ENCODE peak calls at places on chromosomes 11 and 22, in ten cellular contexts. One of them, this sample, is unnamed. For H3K27me3, the result is how much of the 10 kb centered on the place peaks cover.

GRCh38 chr11:1179641-1180040 is 21.9 kb downstream of the MUC5AC start:
- DNase-seq in GM23338: no peak
- DNase-seq in PC-9: no peak
- DNase-seq in left ventricle myocardium inferior: peak
- DNase-seq in mesenchymal stem cell: no peak
- DNase-seq in BE2C: no peak
- DNase-seq in H7: no peak
- DNase-seq in adipocyte: no peak
- DNase-seq in AG04450: no peak
- DNase-seq in fibroblast of lung: no peak
- DNase-seq in this sample: peak

GRCh38 chr11:133835258-133836075 is 9.8 kb downstream of the SPATA19 start:
- DNase-seq in left ventricle myocardium inferior: no peak
- DNase-seq in H7: peak
- DNase-seq in mesenchymal stem cell: peak
- DNase-seq in PC-9: peak
- DNase-seq in AG04450: no peak
- DNase-seq in BE2C: peak
- DNase-seq in adipocyte: peak
- DNase-seq in GM23338: peak
- DNase-seq in fibroblast of lung: peak
- DNase-seq in this sample: no peak

GRCh38 chr11:98587884-98588283 is 432.9 kb upstream of the CNTN5 start:
- DNase-seq in adipocyte: no peak
- DNase-seq in BE2C: no peak
- DNase-seq in AG04450: no peak
- DNase-seq in PC-9: no peak
- DNase-seq in H7: no peak
- DNase-seq in left ventricle myocardium inferior: no peak
- DNase-seq in GM23338: no peak
- DNase-seq in fibroblast of lung: no peak
- DNase-seq in mesenchymal stem cell: no peak
- DNase-seq in this sample: no peak

GRCh38 chr22:33853200-33854097 is 66.8 kb downstream of the LARGE1 start:
- DNase-seq in fibroblast of lung: peak
- DNase-seq in AG04450: no peak
- DNase-seq in mesenchymal stem cell: peak
- DNase-seq in BE2C: no peak
- DNase-seq in left ventricle myocardium inferior: peak
- DNase-seq in PC-9: peak
- DNase-seq in H7: peak
- DNase-seq in adipocyte: peak
- DNase-seq in GM23338: peak
- DNase-seq in this sample: no peak

GRCh38 chr11:62599909-62600308 is 1.8 kb downstream of the MTA2 start:
- DNase-seq in mesenchymal stem cell: no peak
- DNase-seq in AG04450: no peak
- DNase-seq in adipocyte: no peak
- DNase-seq in PC-9: no peak
- DNase-seq in left ventricle myocardium inferior: no peak
- DNase-seq in GM23338: no peak
- DNase-seq in H7: no peak
- DNase-seq in BE2C: no peak
- DNase-seq in fibroblast of lung: no peak
- DNase-seq in this sample: no peak

GRCh38 chr22:40898850-40899357 is 37.0 kb upstream of the DNAJB7 start:
- DNase-seq in H7: peak
- DNase-seq in AG04450: peak
- DNase-seq in adipocyte: peak
- DNase-seq in BE2C: no peak
- DNase-seq in mesenchymal stem cell: peak
- DNase-seq in PC-9: no peak
- DNase-seq in fibroblast of lung: peak
- DNase-seq in GM23338: peak
- DNase-seq in left ventricle myocardium inferior: no peak
- DNase-seq in this sample: no peak

GRCh38 chr22:45965565-45965962 is 11.4 kb downstream of the WNT7B start:
- DNase-seq in left ventricle myocardium inferior: no peak
- DNase-seq in GM23338: no peak
- DNase-seq in fibroblast of lung: no peak
- DNase-seq in adipocyte: no peak
- DNase-seq in AG04450: no peak
- DNase-seq in PC-9: no peak
- DNase-seq in BE2C: no peak
- DNase-seq in mesenchymal stem cell: no peak
- DNase-seq in H7: peak
- DNase-seq in this sample: no peak

GRCh38 chr11:15523576-15523975 is 408.9 kb downstream of the INSC start:
- DNase-seq in mesenchymal stem cell: no peak
- DNase-seq in BE2C: no peak
- DNase-seq in fibroblast of lung: no peak
- DNase-seq in AG04450: no peak
- DNase-seq in PC-9: no peak
- DNase-seq in left ventricle myocardium inferior: no peak
- DNase-seq in H7: no peak
- DNase-seq in GM23338: no peak
- DNase-seq in adipocyte: no peak
- DNase-seq in this sample: no peak

GRCh38 chr22:32205974-32206773 is 1.3 kb upstream of the RFPL2 start:
- DNase-seq in GM23338: peak
- DNase-seq in PC-9: no peak
- DNase-seq in left ventricle myocardium inferior: no peak
- DNase-seq in H7: peak
- DNase-seq in mesenchymal stem cell: no peak
- DNase-seq in BE2C: no peak
- DNase-seq in fibroblast of lung: no peak
- DNase-seq in AG04450: no peak
- DNase-seq in adipocyte: no peak
- DNase-seq in this sample: no peak

GRCh38 chr11:101049123-101049522 is 80.5 kb downstream of the PGR start:
- DNase-seq in H7: no peak
- DNase-seq in AG04450: no peak
- DNase-seq in PC-9: peak
- DNase-seq in left ventricle myocardium inferior: no peak
- DNase-seq in adipocyte: peak
- DNase-seq in GM23338: peak
- DNase-seq in mesenchymal stem cell: no peak
- DNase-seq in BE2C: no peak
- DNase-seq in fibroblast of lung: no peak
- DNase-seq in this sample: no peak

GRCh38 chr11:134795017-134795416 is 383.0 kb upstream of the B3GAT1 start:
- DNase-seq in PC-9: no peak
- DNase-seq in adipocyte: no peak
- DNase-seq in GM23338: no peak
- DNase-seq in mesenchymal stem cell: no peak
- DNase-seq in fibroblast of lung: no peak
- DNase-seq in BE2C: no peak
- DNase-seq in H7: no peak
- DNase-seq in AG04450: no peak
- DNase-seq in left ventricle myocardium inferior: no peak
- DNase-seq in this sample: no peak

GRCh38 chr22:31898406-31898805 is 45.9 kb upstream of the YWHAH start:
- DNase-seq in GM23338: no peak
- DNase-seq in H7: no peak
- DNase-seq in AG04450: no peak
- DNase-seq in fibroblast of lung: no peak
- DNase-seq in adipocyte: no peak
- DNase-seq in mesenchymal stem cell: no peak
- DNase-seq in left ventricle myocardium inferior: no peak
- DNase-seq in BE2C: no peak
- DNase-seq in PC-9: no peak
- DNase-seq in this sample: no peak

DNA sequence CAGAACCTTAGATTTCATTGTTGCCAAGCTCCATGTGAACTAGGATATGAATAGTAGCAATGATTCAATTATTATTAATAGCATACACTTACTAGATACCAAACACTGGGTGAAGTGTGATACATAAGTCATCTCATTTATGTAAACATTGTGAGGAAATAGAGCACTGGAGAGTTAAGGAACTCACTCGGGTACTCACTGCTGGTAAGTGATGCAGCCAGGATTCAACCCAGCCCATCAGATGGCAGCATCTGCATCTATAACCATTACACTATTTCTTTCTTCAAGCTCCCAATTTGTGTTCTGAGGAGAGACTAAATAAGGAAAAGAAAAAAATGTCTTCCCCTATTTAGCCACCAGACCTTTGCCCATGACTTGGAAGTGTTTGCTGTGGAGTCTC is 10.2 kb upstream of the ALG8 start:
- DNase-seq in fibroblast of lung: peak
- DNase-seq in adipocyte: peak
- DNase-seq in PC-9: no peak
- DNase-seq in mesenchymal stem cell: peak
- DNase-seq in left ventricle myocardium inferior: no peak
- DNase-seq in H7: no peak
- DNase-seq in AG04450: peak
- DNase-seq in GM23338: no peak
- DNase-seq in BE2C: no peak
- DNase-seq in this sample: no peak
- H3K27me3 ChIP-seq in fibroblast of lung: under half
- H3K27me3 ChIP-seq in adipocyte: under half
- H3K27me3 ChIP-seq in PC-9: under half
- H3K27me3 ChIP-seq in mesenchymal stem cell: under half
- H3K27me3 ChIP-seq in left ventricle myocardium inferior: under half
- H3K27me3 ChIP-seq in H7: under half
- H3K27me3 ChIP-seq in AG04450: under half
- H3K27me3 ChIP-seq in GM23338: under half
- H3K27me3 ChIP-seq in BE2C: under half
- H3K27me3 ChIP-seq in this sample: under half

DNA sequence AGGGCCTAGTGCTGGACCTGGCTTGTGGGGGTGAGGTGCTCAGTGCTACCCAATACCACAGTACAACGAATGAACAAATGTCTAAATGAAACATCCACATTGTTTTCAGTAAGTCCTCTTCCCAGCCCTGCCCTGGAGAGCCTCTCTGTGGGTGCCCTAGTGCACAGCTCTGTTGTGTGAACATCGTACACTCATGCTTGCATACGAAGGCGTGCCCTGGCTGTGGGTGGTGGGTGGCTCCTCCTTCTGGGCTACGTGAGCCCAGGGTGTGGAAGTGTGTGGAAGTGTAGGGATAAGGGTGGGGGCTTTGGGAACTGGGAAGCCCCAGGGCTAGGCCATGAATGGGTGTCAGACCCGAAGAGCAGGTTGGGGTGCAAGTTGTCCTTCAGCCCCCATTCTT is 592 bp upstream of the NLRX1 start:
- DNase-seq in adipocyte: no peak
- DNase-seq in BE2C: no peak
- DNase-seq in AG04450: no peak
- DNase-seq in mesenchymal stem cell: no peak
- DNase-seq in fibroblast of lung: peak
- DNase-seq in H7: no peak
- DNase-seq in left ventricle myocardium inferior: no peak
- DNase-seq in GM23338: no peak
- DNase-seq in PC-9: no peak
- DNase-seq in this sample: no peak
- H3K4me3 ChIP-seq in adipocyte: no peak
- H3K4me3 ChIP-seq in BE2C: peak
- H3K4me3 ChIP-seq in AG04450: no peak
- H3K4me3 ChIP-seq in mesenchymal stem cell: no peak
- H3K4me3 ChIP-seq in fibroblast of lung: no peak
- H3K4me3 ChIP-seq in H7: no peak
- H3K4me3 ChIP-seq in left ventricle myocardium inferior: peak
- H3K4me3 ChIP-seq in GM23338: no peak
- H3K4me3 ChIP-seq in PC-9: no peak
- H3K4me3 ChIP-seq in this sample: no peak

GRCh38 chr11:12006552-12007229 is 1.7 kb downstream of the DKK3 start:
- DNase-seq in fibroblast of lung: no peak
- DNase-seq in H7: no peak
- DNase-seq in AG04450: no peak
- DNase-seq in left ventricle myocardium inferior: no peak
- DNase-seq in PC-9: no peak
- DNase-seq in adipocyte: no peak
- DNase-seq in mesenchymal stem cell: peak
- DNase-seq in BE2C: no peak
- DNase-seq in GM23338: no peak
- DNase-seq in this sample: no peak

GRCh38 chr11:12003815-12004214 is 4.6 kb downstream of the DKK3 start:
- DNase-seq in AG04450: no peak
- DNase-seq in left ventricle myocardium inferior: no peak
- DNase-seq in PC-9: no peak
- DNase-seq in adipocyte: no peak
- DNase-seq in GM23338: no peak
- DNase-seq in mesenchymal stem cell: no peak
- DNase-seq in BE2C: no peak
- DNase-seq in H7: no peak
- DNase-seq in fibroblast of lung: no peak
- DNase-seq in this sample: no peak

GRCh38 chr11:12007230-12007593 is 1.2 kb downstream of the DKK3 start:
- DNase-seq in GM23338: peak
- DNase-seq in PC-9: no peak
- DNase-seq in AG04450: no peak
- DNase-seq in mesenchymal stem cell: no peak
- DNase-seq in BE2C: no peak
- DNase-seq in left ventricle myocardium inferior: no peak
- DNase-seq in adipocyte: no peak
- DNase-seq in H7: peak
- DNase-seq in fibroblast of lung: no peak
- DNase-seq in this sample: no peak

GRCh38 chr11:12005061-12005460 is 3.4 kb downstream of the DKK3 start:
- DNase-seq in left ventricle myocardium inferior: no peak
- DNase-seq in AG04450: no peak
- DNase-seq in adipocyte: no peak
- DNase-seq in GM23338: no peak
- DNase-seq in mesenchymal stem cell: no peak
- DNase-seq in PC-9: no peak
- DNase-seq in BE2C: no peak
- DNase-seq in fibroblast of lung: no peak
- DNase-seq in H7: no peak
- DNase-seq in this sample: no peak

DNA sequence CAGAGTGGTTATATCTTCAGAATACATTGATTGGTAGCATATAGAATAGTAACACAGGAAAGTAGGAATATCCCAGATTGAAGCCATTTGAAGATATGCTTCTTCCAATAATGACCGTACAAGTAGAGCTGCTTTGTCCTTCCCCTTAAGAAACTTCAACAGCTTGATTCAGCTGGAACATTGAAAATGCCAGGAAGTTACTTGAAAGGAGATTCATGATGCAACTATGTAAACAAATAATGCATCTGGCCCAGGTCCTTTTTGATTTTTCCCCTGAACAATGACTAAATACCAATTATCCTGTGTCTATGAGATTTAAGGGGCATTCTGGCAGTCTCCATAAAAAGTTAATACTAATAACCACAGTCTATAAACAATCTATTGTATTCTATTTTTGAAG is 3.0 kb downstream of the DKK3 start:
- DNase-seq in adipocyte: peak
- DNase-seq in BE2C: no peak
- DNase-seq in left ventricle myocardium inferior: no peak
- DNase-seq in mesenchymal stem cell: peak
- DNase-seq in AG04450: peak
- DNase-seq in fibroblast of lung: peak
- DNase-seq in PC-9: no peak
- DNase-seq in H7: no peak
- DNase-seq in GM23338: no peak
- DNase-seq in this sample: no peak
- H3K27me3 ChIP-seq in adipocyte: under half
- H3K27me3 ChIP-seq in BE2C: under half
- H3K27me3 ChIP-seq in left ventricle myocardium inferior: under half
- H3K27me3 ChIP-seq in mesenchymal stem cell: under half
- H3K27me3 ChIP-seq in AG04450: under half
- H3K27me3 ChIP-seq in fibroblast of lung: under half
- H3K27me3 ChIP-seq in PC-9: under half
- H3K27me3 ChIP-seq in H7: under half
- H3K27me3 ChIP-seq in GM23338: under half
- H3K27me3 ChIP-seq in this sample: under half

GRCh38 chr11:65641233-65642013 is 3.5 kb downstream of the SIPA1 start:
- DNase-seq in H7: no peak
- DNase-seq in AG04450: no peak
- DNase-seq in adipocyte: no peak
- DNase-seq in left ventricle myocardium inferior: no peak
- DNase-seq in fibroblast of lung: no peak
- DNase-seq in mesenchymal stem cell: no peak
- DNase-seq in PC-9: no peak
- DNase-seq in GM23338: no peak
- DNase-seq in BE2C: no peak
- DNase-seq in this sample: no peak
- H3K4me3 ChIP-seq in H7: peak
- H3K4me3 ChIP-seq in AG04450: no peak
- H3K4me3 ChIP-seq in adipocyte: no peak
- H3K4me3 ChIP-seq in left ventricle myocardium inferior: peak
- H3K4me3 ChIP-seq in fibroblast of lung: no peak
- H3K4me3 ChIP-seq in mesenchymal stem cell: no peak
- H3K4me3 ChIP-seq in PC-9: no peak
- H3K4me3 ChIP-seq in GM23338: peak
- H3K4me3 ChIP-seq in BE2C: no peak
- H3K4me3 ChIP-seq in this sample: peak